ENCODE peak calls at places on chromosomes 7 and 10, in seven cellular contexts. S is IMR-90, L is SK-N-SH, C is GM12878, R is HepG2, H is K562, P is H1. J is an unnamed sample.
A peak's percentile ranks its signal among the peaks of the same experiment; 100 is the strongest.

GRCh38 chr7:70726951-70727378 is 405.0 kb upstream of the GALNT17 start:
- DNase-seq in S (no peak), L (no peak), C (peak; percentile 97), R (no peak), H (no peak), P (no peak), J (no peak)

GRCh38 chr7:4133491-4134044 is 548.5 kb upstream of the FOXK1 start:
- DNase-seq in S (no peak), L (no peak), C (no peak), R (no peak), H (no peak), P (no peak), J (no peak)

GRCh38 chr7:66076459-66077329 is 1.1 kb downstream of the ASL start:
- DNase-seq in S (no peak), L (no peak), C (no peak), R (peak; percentile 70), H (no peak), P (no peak), J (no peak)

GRCh38 chr10:89475567-89475966 is 59.8 kb downstream of the SLC16A12 start:
- DNase-seq in S (peak; percentile 35), L (no peak), C (no peak), R (peak; percentile 70), H (no peak), P (no peak), J (no peak)

GRCh38 chr10:71735709-71736569 is 16.4 kb upstream of the C10orf105 start:
- DNase-seq in S (no peak), L (no peak), C (no peak), R (no peak), H (no peak), P (no peak), J (no peak)

GRCh38 chr7:114085592-114086490 is 167.0 kb upstream of the PPP1R3A start:
- DNase-seq in S (peak; percentile 61), L (peak; percentile 58), C (no peak), R (no peak), H (no peak), P (no peak), J (peak; percentile 25)

GRCh38 chr10:69051303-69051702 is 36.6 kb upstream of the SRGN start:
- DNase-seq in S (peak; percentile 82), L (no peak), C (no peak), R (no peak), H (no peak), P (no peak), J (no peak)

GRCh38 chr10:104925232-104925851 is 284.3 kb downstream of the SORCS3 start:
- DNase-seq in S (no peak), L (peak; percentile 47), C (no peak), R (peak; percentile 25), H (peak; percentile 13), P (peak; percentile 71), J (peak; percentile 7)

GRCh38 chr10:285216-285967 is 150.1 kb downstream of the ZMYND11 start:
- DNase-seq in S (no peak), L (no peak), C (no peak), R (no peak), H (no peak), P (no peak), J (no peak)

GRCh38 chr7:11730725-11731124 is 101.3 kb downstream of the THSD7A start:
- DNase-seq in S (no peak), L (no peak), C (no peak), R (no peak), H (no peak), P (no peak), J (no peak)

GRCh38 chr10:119028900-119029612 is 458 bp upstream of the NANOS1 start:
- DNase-seq in S (peak; percentile 81), L (peak; percentile 97), C (peak; percentile 35), R (peak; percentile 84), H (peak; percentile 97), P (peak; percentile 95), J (peak; percentile 91)

GRCh38 chr10:98035599-98035998 is 5.2 kb upstream of the CRTAC1 start:
- DNase-seq in S (no peak), L (no peak), C (no peak), R (no peak), H (no peak), P (no peak), J (no peak)

GRCh38 chr10:129579228-129579627 is 112.2 kb downstream of the MGMT start:
- DNase-seq in S (no peak), L (no peak), C (no peak), R (no peak), H (no peak), P (no peak), J (no peak)

GRCh38 chr7:82036146-82036886 is 266.5 kb upstream of the HGF start:
- DNase-seq in S (peak; percentile 91), L (no peak), C (no peak), R (no peak), H (no peak), P (no peak), J (no peak)

GRCh38 chr7:43834463-43835251 is 34.7 kb downstream of the MRPS24 start:
- DNase-seq in S (peak; percentile 40), L (no peak), C (peak; percentile 73), R (no peak), H (no peak), P (no peak), J (no peak)

GRCh38 chr10:117449636-117450035 is 74.4 kb upstream of the PDZD8 start:
- DNase-seq in S (no peak), L (no peak), C (no peak), R (no peak), H (peak; percentile 37), P (peak; percentile 59), J (peak; percentile 30)

DNA sequence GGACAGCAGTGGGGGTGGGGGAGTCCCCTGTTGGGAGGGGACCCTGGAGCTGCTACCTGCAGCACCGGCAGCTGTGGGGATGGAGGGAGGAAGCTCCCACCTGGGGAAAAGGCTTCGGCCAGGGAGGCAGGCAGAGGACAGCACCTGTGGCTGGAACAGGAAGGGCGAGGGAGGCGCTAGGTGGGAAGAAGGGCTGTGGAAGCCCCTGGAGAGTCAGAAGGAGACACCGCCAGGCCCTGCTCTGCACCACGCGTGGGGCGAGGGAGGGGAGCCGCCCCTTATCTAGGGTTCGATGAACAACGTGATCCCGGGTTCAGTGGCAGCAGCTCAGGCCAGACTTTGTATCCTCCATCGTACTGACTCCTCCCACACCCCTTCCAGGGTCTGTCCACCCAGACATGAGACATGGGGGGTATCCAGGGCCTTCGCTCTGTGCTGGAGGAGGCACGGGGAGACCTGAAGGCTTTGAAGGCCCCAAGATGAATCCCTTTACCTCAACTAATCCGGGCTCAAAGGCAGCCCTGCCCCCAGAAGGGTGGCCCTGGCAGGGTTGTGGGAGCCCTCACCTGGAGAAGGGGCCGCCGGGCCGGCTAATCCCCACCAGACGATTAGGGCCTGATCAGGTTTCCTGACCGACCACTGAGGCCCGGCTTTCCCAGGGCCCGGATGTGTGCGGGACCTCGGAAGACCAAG is 110.8 kb downstream of the PDGFA start:
- DNase-seq in S (no peak), L (peak; percentile 29), C (no peak), R (no peak), H (no peak), P (peak; percentile 43), J (no peak)
- TF ChIP-seq USF2 in S (no peak), L (no peak), C (no peak), R (no peak), H (no peak), P (no peak), J (no peak)

GRCh38 chr10:55627526-55628170 is 733.4 kb downstream of the ZWINT start:
- DNase-seq in S (no peak), L (peak; percentile 52), C (no peak), R (no peak), H (no peak), P (peak; percentile 60), J (no peak)
- H3K4me3 ChIP-seq in S (no peak overlapping the region), L (peak overlapping the region; percentile 41), C (no peak overlapping the region), R (no peak overlapping the region), H (no peak overlapping the region), P (peak overlapping the region; percentile 57), J (peak overlapping the region; percentile 30)

GRCh38 chr10:17533731-17534130 is 79.3 kb upstream of the ST8SIA6 start:
- DNase-seq in S (peak; percentile 45), L (no peak), C (no peak), R (no peak), H (no peak), P (no peak), J (no peak)
- TF ChIP-seq USF2 in S (no peak), L (no peak), C (no peak), R (no peak), H (no peak), P (no peak), J (no peak)

GRCh38 chr7:128737867-128738390 is 1.2 kb upstream of the CALU start:
- DNase-seq in S (peak; percentile 85), L (no peak), C (no peak), R (peak; percentile 7), H (no peak), P (no peak), J (peak; percentile 31)
- H3K4me3 ChIP-seq in S (no peak overlapping the region), L (peak overlapping the region; percentile 81), C (no peak overlapping the region), R (no peak overlapping the region), H (no peak overlapping the region), P (no peak overlapping the region), J (no peak overlapping the region)

GRCh38 chr7:121211253-121211652 is 117.5 kb upstream of the WNT16 start:
- DNase-seq in S (no peak), L (no peak), C (no peak), R (no peak), H (no peak), P (no peak), J (no peak)
- TF ChIP-seq USF2 in S (no peak), L (no peak), C (no peak), R (no peak), H (no peak), P (no peak), J (no peak)

GRCh38 chr7:77223261-77223660 is 23.6 kb upstream of the FGL2 start:
- DNase-seq in S (no peak), L (no peak), C (no peak), R (peak; percentile 13), H (no peak), P (no peak), J (no peak)

GRCh38 chr7:77226357-77226839 is 26.8 kb upstream of the FGL2 start:
- DNase-seq in S (peak; percentile 18), L (no peak), C (no peak), R (no peak), H (no peak), P (no peak), J (no peak)

GRCh38 chr7:77222819-77223218 is 23.2 kb upstream of the FGL2 start:
- DNase-seq in S (no peak), L (no peak), C (no peak), R (no peak), H (no peak), P (no peak), J (no peak)

GRCh38 chr7:77217474-77218185 is 18.0 kb upstream of the FGL2 start:
- DNase-seq in S (peak; percentile 61), L (no peak), C (no peak), R (no peak), H (no peak), P (no peak), J (no peak)

DNA sequence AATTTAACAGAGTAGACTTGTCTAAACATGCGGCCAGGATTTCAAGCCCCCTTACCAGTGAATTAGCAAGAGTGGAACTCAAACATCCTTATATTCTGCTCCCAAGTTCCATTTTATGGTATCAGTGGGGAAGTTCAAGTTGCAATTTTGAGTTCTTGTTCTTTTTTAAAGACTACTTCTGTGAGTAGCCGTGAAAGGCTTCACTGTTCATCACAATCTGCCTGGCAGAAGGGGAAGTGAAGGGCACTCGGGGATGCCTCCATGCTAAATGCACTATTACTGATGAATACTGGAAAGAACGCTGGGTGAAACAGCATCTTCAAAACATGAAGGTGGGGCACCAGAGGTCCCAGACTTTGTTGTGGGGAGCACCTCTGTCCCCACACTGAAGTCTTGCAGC is 22.4 kb upstream of the FGL2 start:
- DNase-seq in S (no peak), L (no peak), C (no peak), R (no peak), H (no peak), P (no peak), J (no peak)
- H3K4me3 ChIP-seq in S (no peak overlapping the region), L (no peak overlapping the region), C (no peak overlapping the region), R (no peak overlapping the region), H (no peak overlapping the region), P (no peak overlapping the region), J (no peak overlapping the region)

GRCh38 chr7:100921039-100921438 is 25.4 kb upstream of the ACHE start:
- DNase-seq in S (no peak), L (no peak), C (no peak), R (no peak), H (no peak), P (no peak), J (no peak)
- TF ChIP-seq USF2 in S (no peak), L (no peak), C (no peak), R (no peak), H (no peak), P (no peak), J (no peak)